ENCODE peak calls at places on chromosomes 16 and 17, in four cellular contexts. G is epithelial cell of esophagus, W is A549, Z is foreskin fibroblast. R is an unnamed sample.

GRCh38 chr16:11550651-11551498 is 35.8 kb downstream of the LITAF start:
- DNase-seq in G (no peak), W (peak; percentile 57), Z (no peak), R (no peak)

GRCh38 chr17:40795019-40795667 is 4.6 kb downstream of the KRT28 start:
- DNase-seq in G (peak; percentile 59), W (no peak), Z (no peak), R (no peak)

GRCh38 chr17:48961516-48962233 is 6.7 kb downstream of the GIP start:
- DNase-seq in G (peak; percentile 40), W (peak; percentile 83), Z (peak; percentile 61), R (peak; percentile 58)

GRCh38 chr17:35155246-35155645 is 7.6 kb downstream of the UNC45B start:
- DNase-seq in G (no peak), W (no peak), Z (no peak), R (no peak)

GRCh38 chr17:78924481-78925151 is 571 bp downstream of the TIMP2 start:
- DNase-seq in G (no peak), W (no peak), Z (no peak), R (peak; percentile 68)

GRCh38 chr17:3834811-3835210 is 11.2 kb downstream of the NCBP3 start:
- DNase-seq in G (no peak), W (no peak), Z (no peak), R (no peak)

GRCh38 chr16:30782486-30783279 is 4.3 kb downstream of the ZNF629 start:
- DNase-seq in G (no peak), W (no peak), Z (no peak), R (no peak)

GRCh38 chr17:73782231-73782630 is 138.0 kb upstream of the SDK2 start:
- DNase-seq in G (no peak), W (no peak), Z (no peak), R (no peak)

GRCh38 chr16:66660422-66661209 is 35.9 kb downstream of the CMTM4 start:
- DNase-seq in G (peak; percentile 82), W (peak; percentile 84), Z (peak; percentile 88), R (peak; percentile 79)

GRCh38 chr16:27347930-27348685 is 34.3 kb downstream of the IL4R start:
- DNase-seq in G (peak; percentile 27), W (no peak), Z (no peak), R (no peak)

GRCh38 chr17:72790194-72790593 is 302.3 kb downstream of the SLC39A11 start:
- DNase-seq in G (no peak), W (no peak), Z (no peak), R (no peak)

GRCh38 chr16:17519041-17519440 is 48.3 kb upstream of the XYLT1 start:
- DNase-seq in G (no peak), W (no peak), Z (peak; percentile 61), R (no peak)

GRCh38 chr16:14072360-14072759 is 1.2 kb downstream of the MRTFB start:
- DNase-seq in G (no peak), W (no peak), Z (no peak), R (no peak)

GRCh38 chr16:71513302-71513701 is 12.9 kb upstream of the CHST4 start:
- DNase-seq in G (no peak), W (no peak), Z (no peak), R (no peak)
- H3K4me3 ChIP-seq in G (no peak overlapping the region), W (no peak overlapping the region), Z (no peak overlapping the region), R (no peak overlapping the region)

GRCh38 chr16:86578499-86579267 is at the start of gene FOXL1:
- DNase-seq in G (no peak), W (no peak), Z (peak; percentile 78), R (peak; percentile 58)

GRCh38 chr16:86579268-86580062 is 1.1 kb downstream of the FOXL1 start:
- DNase-seq in G (no peak), W (no peak), Z (no peak), R (no peak)

GRCh38 chr16:86581458-86581857 is 3.1 kb downstream of the FOXL1 start:
- DNase-seq in G (no peak), W (no peak), Z (no peak), R (no peak)

GRCh38 chr16:86580798-86581185 is 2.4 kb downstream of the FOXL1 start:
- DNase-seq in G (no peak), W (no peak), Z (no peak), R (no peak)

GRCh38 chr16:86580063-86580797 is 1.9 kb downstream of the FOXL1 start:
- DNase-seq in G (no peak), W (no peak), Z (no peak), R (no peak)
- H3K4me3 ChIP-seq in G (no peak overlapping the region), W (no peak overlapping the region), Z (peak overlapping the region; percentile 46), R (no peak overlapping the region)

DNA sequence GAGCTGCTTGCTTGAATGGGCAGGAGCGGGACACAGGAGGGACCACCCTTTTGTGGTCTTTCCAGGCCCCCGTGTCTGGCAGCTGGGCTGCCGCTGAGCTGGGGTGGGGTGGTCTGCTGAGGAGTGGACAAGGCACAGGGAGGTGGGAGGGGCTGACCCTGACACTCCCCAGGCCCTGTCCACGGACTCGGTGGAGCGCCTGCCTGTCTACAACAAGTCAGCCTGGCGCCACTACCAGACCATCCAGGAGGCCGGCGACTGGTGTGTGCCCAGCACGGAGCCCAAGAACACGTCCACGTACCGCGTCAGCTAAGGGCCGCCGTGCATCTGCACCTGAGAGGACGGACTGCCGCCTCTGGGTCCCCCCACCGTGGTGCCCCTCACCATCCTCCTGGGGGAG is 14.6 kb downstream of the PDK2 start:
- DNase-seq in G (no peak), W (no peak), Z (no peak), R (no peak)
- H3K4me3 ChIP-seq in G (no peak overlapping the region), W (no peak overlapping the region), Z (no peak overlapping the region), R (no peak overlapping the region)

DNA sequence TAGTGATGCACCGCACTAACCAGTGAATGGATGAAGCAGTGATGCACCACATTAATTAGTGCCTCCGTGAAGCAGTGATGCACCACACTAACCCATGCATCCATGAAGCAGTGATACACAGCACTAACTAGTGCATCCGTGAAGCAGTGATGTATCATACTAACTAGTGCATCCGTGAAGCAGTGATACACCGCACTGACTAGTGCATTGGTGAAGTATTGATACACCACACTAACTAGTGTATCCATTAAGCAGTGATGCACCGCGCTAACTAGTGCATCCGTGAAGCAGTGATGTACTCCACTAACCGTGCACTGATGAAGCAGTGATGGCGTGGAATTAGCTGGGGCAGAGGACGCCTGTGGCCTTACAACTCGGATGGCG is 80.6 kb upstream of the NKD1 start:
- DNase-seq in G (no peak), W (no peak), Z (no peak), R (no peak)
- H3K4me3 ChIP-seq in G (no peak overlapping the region), W (peak overlapping the region; percentile 45), Z (peak overlapping the region; percentile 4), R (no peak overlapping the region)

R was measured in SJCRH30.